ENCODE peak calls at places on chromosomes 13 and 19, in seven cellular contexts. One of them, this sample, is unnamed.

GRCh38 chr13:102825921-102826706 is 19.7 kb upstream of the ERCC5 start:
- DNase-seq in AG08395: peak
- DNase-seq in astrocyte of the spinal cord: peak
- DNase-seq in stomach: no peak
- DNase-seq in amygdala: no peak
- DNase-seq in activated CD4-positive, alpha-beta T cell treated with anti-CD3 and anti-CD28 coated beads for 24 hours: no peak
- DNase-seq in SW480: peak
- DNase-seq in this sample: peak

GRCh38 chr19:45402469-45403070 is 2.3 kb downstream of the PPP1R13L start:
- DNase-seq in activated CD4-positive, alpha-beta T cell treated with anti-CD3 and anti-CD28 coated beads for 24 hours: no peak
- DNase-seq in SW480: peak
- DNase-seq in astrocyte of the spinal cord: no peak
- DNase-seq in AG08395: peak
- DNase-seq in amygdala: no peak
- DNase-seq in stomach: peak
- DNase-seq in this sample: peak

GRCh38 chr19:7973883-7974282 is 30.4 kb upstream of the TIMM44 start:
- DNase-seq in activated CD4-positive, alpha-beta T cell treated with anti-CD3 and anti-CD28 coated beads for 24 hours: no peak
- DNase-seq in amygdala: no peak
- DNase-seq in SW480: no peak
- DNase-seq in stomach: no peak
- DNase-seq in astrocyte of the spinal cord: no peak
- DNase-seq in AG08395: no peak
- DNase-seq in this sample: no peak

GRCh38 chr19:42466521-42467436 is 24.0 kb upstream of the CXCL17 start:
- DNase-seq in SW480: no peak
- DNase-seq in stomach: no peak
- DNase-seq in amygdala: no peak
- DNase-seq in astrocyte of the spinal cord: peak
- DNase-seq in AG08395: no peak
- DNase-seq in activated CD4-positive, alpha-beta T cell treated with anti-CD3 and anti-CD28 coated beads for 24 hours: no peak
- DNase-seq in this sample: no peak

GRCh38 chr19:34436716-34437115 is 8.5 kb downstream of the UBA2 start:
- DNase-seq in activated CD4-positive, alpha-beta T cell treated with anti-CD3 and anti-CD28 coated beads for 24 hours: no peak
- DNase-seq in SW480: no peak
- DNase-seq in AG08395: no peak
- DNase-seq in stomach: no peak
- DNase-seq in amygdala: no peak
- DNase-seq in astrocyte of the spinal cord: peak
- DNase-seq in this sample: no peak

GRCh38 chr13:39415403-39415802 is 187.6 kb downstream of the LHFPL6 start:
- DNase-seq in astrocyte of the spinal cord: peak
- DNase-seq in activated CD4-positive, alpha-beta T cell treated with anti-CD3 and anti-CD28 coated beads for 24 hours: no peak
- DNase-seq in amygdala: peak
- DNase-seq in stomach: no peak
- DNase-seq in AG08395: peak
- DNase-seq in SW480: peak
- DNase-seq in this sample: peak

GRCh38 chr13:46896346-46897138 is at the start of gene HTR2A:
- DNase-seq in stomach: peak
- DNase-seq in activated CD4-positive, alpha-beta T cell treated with anti-CD3 and anti-CD28 coated beads for 24 hours: no peak
- DNase-seq in SW480: peak
- DNase-seq in astrocyte of the spinal cord: peak
- DNase-seq in AG08395: peak
- DNase-seq in amygdala: no peak
- DNase-seq in this sample: no peak

GRCh38 chr13:114106991-114107685 is 25.3 kb downstream of the RASA3 start:
- DNase-seq in activated CD4-positive, alpha-beta T cell treated with anti-CD3 and anti-CD28 coated beads for 24 hours: no peak
- DNase-seq in stomach: no peak
- DNase-seq in amygdala: no peak
- DNase-seq in astrocyte of the spinal cord: no peak
- DNase-seq in AG08395: no peak
- DNase-seq in SW480: no peak
- DNase-seq in this sample: no peak

GRCh38 chr13:111980146-111980929 is 86.6 kb upstream of the SOX1 start:
- DNase-seq in AG08395: no peak
- DNase-seq in stomach: no peak
- DNase-seq in activated CD4-positive, alpha-beta T cell treated with anti-CD3 and anti-CD28 coated beads for 24 hours: no peak
- DNase-seq in amygdala: no peak
- DNase-seq in astrocyte of the spinal cord: no peak
- DNase-seq in SW480: no peak
- DNase-seq in this sample: no peak

GRCh38 chr19:4523306-4524110 is 5.2 kb upstream of the PLIN4 start:
- DNase-seq in amygdala: no peak
- DNase-seq in AG08395: peak
- DNase-seq in SW480: no peak
- DNase-seq in astrocyte of the spinal cord: no peak
- DNase-seq in stomach: peak
- DNase-seq in activated CD4-positive, alpha-beta T cell treated with anti-CD3 and anti-CD28 coated beads for 24 hours: no peak
- DNase-seq in this sample: no peak

GRCh38 chr13:51942189-51942588 is 69.1 kb downstream of the ATP7B start:
- DNase-seq in activated CD4-positive, alpha-beta T cell treated with anti-CD3 and anti-CD28 coated beads for 24 hours: no peak
- DNase-seq in amygdala: no peak
- DNase-seq in SW480: peak
- DNase-seq in astrocyte of the spinal cord: no peak
- DNase-seq in AG08395: no peak
- DNase-seq in stomach: peak
- DNase-seq in this sample: peak

GRCh38 chr13:51315658-51316057 is 23.8 kb upstream of the SERPINE3 start:
- DNase-seq in AG08395: no peak
- DNase-seq in activated CD4-positive, alpha-beta T cell treated with anti-CD3 and anti-CD28 coated beads for 24 hours: no peak
- DNase-seq in amygdala: no peak
- DNase-seq in SW480: no peak
- DNase-seq in stomach: no peak
- DNase-seq in astrocyte of the spinal cord: peak
- DNase-seq in this sample: no peak

GRCh38 chr19:33269016-33269415 is 33.3 kb downstream of the CEBPA start:
- DNase-seq in astrocyte of the spinal cord: no peak
- DNase-seq in SW480: no peak
- DNase-seq in activated CD4-positive, alpha-beta T cell treated with anti-CD3 and anti-CD28 coated beads for 24 hours: no peak
- DNase-seq in AG08395: no peak
- DNase-seq in amygdala: no peak
- DNase-seq in stomach: no peak
- DNase-seq in this sample: no peak

GRCh38 chr19:55176116-55176515 is 4.0 kb downstream of the SYT5 start:
- DNase-seq in astrocyte of the spinal cord: no peak
- DNase-seq in amygdala: no peak
- DNase-seq in AG08395: no peak
- DNase-seq in stomach: no peak
- DNase-seq in activated CD4-positive, alpha-beta T cell treated with anti-CD3 and anti-CD28 coated beads for 24 hours: no peak
- DNase-seq in SW480: peak
- DNase-seq in this sample: no peak

GRCh38 chr13:60931858-60932546 is 483.6 kb downstream of the PCDH20 start:
- DNase-seq in amygdala: no peak
- DNase-seq in AG08395: no peak
- DNase-seq in SW480: peak
- DNase-seq in astrocyte of the spinal cord: peak
- DNase-seq in activated CD4-positive, alpha-beta T cell treated with anti-CD3 and anti-CD28 coated beads for 24 hours: no peak
- DNase-seq in stomach: no peak
- DNase-seq in this sample: peak

GRCh38 chr13:91647361-91647970 is 249.0 kb downstream of the GPC5 start:
- DNase-seq in AG08395: no peak
- DNase-seq in stomach: no peak
- DNase-seq in activated CD4-positive, alpha-beta T cell treated with anti-CD3 and anti-CD28 coated beads for 24 hours: no peak
- DNase-seq in astrocyte of the spinal cord: peak
- DNase-seq in amygdala: no peak
- DNase-seq in SW480: no peak
- DNase-seq in this sample: peak

GRCh38 chr19:13370948-13371347 is 135.3 kb downstream of the CACNA1A start:
- DNase-seq in activated CD4-positive, alpha-beta T cell treated with anti-CD3 and anti-CD28 coated beads for 24 hours: no peak
- DNase-seq in AG08395: no peak
- DNase-seq in amygdala: no peak
- DNase-seq in stomach: no peak
- DNase-seq in astrocyte of the spinal cord: no peak
- DNase-seq in SW480: no peak
- DNase-seq in this sample: no peak

GRCh38 chr13:59603646-59604045 is 560.1 kb downstream of the DIAPH3 start:
- DNase-seq in stomach: no peak
- DNase-seq in activated CD4-positive, alpha-beta T cell treated with anti-CD3 and anti-CD28 coated beads for 24 hours: no peak
- DNase-seq in AG08395: no peak
- DNase-seq in amygdala: no peak
- DNase-seq in SW480: no peak
- DNase-seq in astrocyte of the spinal cord: no peak
- DNase-seq in this sample: no peak

GRCh38 chr19:41426952-41427646 is at the start of gene B3GNT8:
- DNase-seq in amygdala: no peak
- DNase-seq in astrocyte of the spinal cord: peak
- DNase-seq in stomach: peak
- DNase-seq in AG08395: peak
- DNase-seq in SW480: peak
- DNase-seq in activated CD4-positive, alpha-beta T cell treated with anti-CD3 and anti-CD28 coated beads for 24 hours: peak
- DNase-seq in this sample: peak

GRCh38 chr13:105817011-105817410 is 718.5 kb downstream of the EFNB2 start:
- DNase-seq in stomach: no peak
- DNase-seq in astrocyte of the spinal cord: no peak
- DNase-seq in activated CD4-positive, alpha-beta T cell treated with anti-CD3 and anti-CD28 coated beads for 24 hours: no peak
- DNase-seq in SW480: peak
- DNase-seq in amygdala: no peak
- DNase-seq in AG08395: no peak
- DNase-seq in this sample: peak

GRCh38 chr13:111853766-111854165 is 213.2 kb upstream of the SOX1 start:
- DNase-seq in AG08395: no peak
- DNase-seq in astrocyte of the spinal cord: no peak
- DNase-seq in SW480: no peak
- DNase-seq in activated CD4-positive, alpha-beta T cell treated with anti-CD3 and anti-CD28 coated beads for 24 hours: no peak
- DNase-seq in stomach: no peak
- DNase-seq in amygdala: no peak
- DNase-seq in this sample: no peak

GRCh38 chr13:44826586-44827350 is 162.5 kb downstream of the NUFIP1 start:
- DNase-seq in AG08395: no peak
- DNase-seq in SW480: no peak
- DNase-seq in activated CD4-positive, alpha-beta T cell treated with anti-CD3 and anti-CD28 coated beads for 24 hours: no peak
- DNase-seq in amygdala: no peak
- DNase-seq in stomach: no peak
- DNase-seq in astrocyte of the spinal cord: no peak
- DNase-seq in this sample: no peak

GRCh38 chr13:58254961-58255360 is 623.4 kb downstream of the PCDH17 start:
- DNase-seq in amygdala: no peak
- DNase-seq in stomach: no peak
- DNase-seq in activated CD4-positive, alpha-beta T cell treated with anti-CD3 and anti-CD28 coated beads for 24 hours: no peak
- DNase-seq in AG08395: no peak
- DNase-seq in astrocyte of the spinal cord: no peak
- DNase-seq in SW480: no peak
- DNase-seq in this sample: no peak

GRCh38 chr13:108993346-108993745 is 363.9 kb downstream of the MYO16 start:
- DNase-seq in SW480: no peak
- DNase-seq in amygdala: no peak
- DNase-seq in stomach: no peak
- DNase-seq in astrocyte of the spinal cord: no peak
- DNase-seq in activated CD4-positive, alpha-beta T cell treated with anti-CD3 and anti-CD28 coated beads for 24 hours: no peak
- DNase-seq in AG08395: peak
- DNase-seq in this sample: peak

GRCh38 chr13:107650081-107650701 is 565.1 kb downstream of the LIG4 start:
- DNase-seq in stomach: peak
- DNase-seq in astrocyte of the spinal cord: peak
- DNase-seq in amygdala: peak
- DNase-seq in SW480: peak
- DNase-seq in AG08395: peak
- DNase-seq in activated CD4-positive, alpha-beta T cell treated with anti-CD3 and anti-CD28 coated beads for 24 hours: no peak
- DNase-seq in this sample: peak